ENCODE peak calls at places on chromosomes 2 and 18, in five cellular contexts. W is heart left ventricle, H is mesenchymal stem cell, D is left lung, J is esophagus squamous epithelium. T is an unnamed sample. For H3K27me3, the result is how much of the 10 kb centered on the place peaks cover.

GRCh38 chr2:31558401-31559295 is 22.1 kb downstream of the SRD5A2 start:
- DNase-seq in H (no peak), W (no peak), D (peak), J (no peak), T (no peak)

GRCh38 chr2:237304763-237305514 is 109.0 kb downstream of the COL6A3 start:
- DNase-seq in D (no peak), H (peak), J (no peak), W (no peak), T (no peak)

GRCh38 chr2:215290980-215291599 is 20.8 kb upstream of the ATIC start:
- DNase-seq in H (no peak), J (no peak), W (no peak), D (no peak), T (no peak)

GRCh38 chr2:46939596-46940359 is 24.2 kb upstream of the MCFD2 start:
- DNase-seq in H (peak), J (no peak), W (no peak), D (no peak), T (no peak)

GRCh38 chr2:114929225-114929624 is 486.8 kb downstream of the DPP10 start:
- DNase-seq in J (no peak), W (no peak), D (no peak), H (no peak), T (no peak)

GRCh38 chr2:220748875-220749479 is 823.1 kb downstream of the EPHA4 start:
- DNase-seq in D (no peak), W (no peak), J (no peak), H (no peak), T (no peak)

GRCh38 chr2:157404363-157404762 is 39.5 kb downstream of the CYTIP start:
- DNase-seq in H (no peak), D (no peak), W (no peak), J (no peak), T (no peak)

GRCh38 chr18:13447621-13448020 is 229.1 kb downstream of the LDLRAD4 start:
- DNase-seq in H (peak), D (no peak), J (no peak), W (peak), T (no peak)

GRCh38 chr18:62877448-62878221 is 162.3 kb downstream of the PHLPP1 start:
- DNase-seq in W (no peak), D (no peak), H (peak), J (no peak), T (peak)

GRCh38 chr2:23757686-23758433 is 169.1 kb downstream of the ATAD2B start:
- DNase-seq in W (no peak), D (no peak), H (peak), J (no peak), T (no peak)

GRCh38 chr18:27808678-27809077 is 368.3 kb downstream of the CDH2 start:
- DNase-seq in D (no peak), J (no peak), H (peak), W (no peak), T (no peak)

GRCh38 chr18:80170395-80171094 is 61.5 kb downstream of the ADNP2 start:
- DNase-seq in J (no peak), D (no peak), W (peak), H (no peak), T (no peak)

GRCh38 chr18:69259282-69259681 is 141.4 kb upstream of the DOK6 start:
- DNase-seq in H (no peak), W (no peak), J (no peak), D (no peak), T (no peak)

GRCh38 chr2:10514287-10514686 is 66.2 kb upstream of the ODC1 start:
- DNase-seq in W (no peak), J (no peak), H (no peak), D (no peak), T (no peak)

GRCh38 chr2:69890881-69891280 is 2.9 kb upstream of the SNRNP27 start:
- DNase-seq in J (no peak), H (no peak), D (no peak), W (no peak), T (no peak)

GRCh38 chr2:102449370-102449974 is 23.6 kb upstream of the SLC9A4 start:
- DNase-seq in W (no peak), D (no peak), J (no peak), H (peak), T (no peak)

GRCh38 chr2:240994161-240994896 is 4.1 kb upstream of the SNED1 start:
- DNase-seq in H (no peak), D (peak), W (no peak), J (no peak), T (no peak)

GRCh38 chr2:74457129-74457548 is 1.1 kb upstream of the WBP1 start:
- DNase-seq in J (no peak), H (no peak), D (no peak), W (no peak), T (no peak)

GRCh38 chr2:220077488-220077887 is 450.1 kb downstream of the SLC4A3 start:
- DNase-seq in W (no peak), D (no peak), J (no peak), H (peak), T (no peak)

GRCh38 chr2:102520009-102520408 is 47.0 kb downstream of the SLC9A4 start:
- DNase-seq in H (no peak), D (no peak), J (no peak), W (no peak), T (peak)

GRCh38 chr2:167181674-167182073 is 293.4 kb downstream of the XIRP2 start:
- DNase-seq in J (no peak), H (no peak), W (no peak), D (no peak), T (no peak)

GRCh38 chr18:61006687-61007224 is 326.5 kb upstream of the CDH20 start:
- DNase-seq in D (no peak), J (no peak), H (no peak), W (no peak), T (no peak)

GRCh38 chr2:58240595-58240937 is 559 bp downstream of the FANCL start:
- DNase-seq in W (no peak), J (no peak), D (no peak), H (no peak), T (no peak)

GRCh38 chr18:38362286-38362792 is 796.7 kb upstream of the CELF4 start:
- DNase-seq in H (no peak), D (no peak), W (no peak), J (no peak), T (no peak)

GRCh38 chr2:7515327-7515726 is 598.1 kb downstream of the RNF144A start:
- DNase-seq in J (no peak), D (no peak), W (no peak), H (no peak), T (no peak)

DNA sequence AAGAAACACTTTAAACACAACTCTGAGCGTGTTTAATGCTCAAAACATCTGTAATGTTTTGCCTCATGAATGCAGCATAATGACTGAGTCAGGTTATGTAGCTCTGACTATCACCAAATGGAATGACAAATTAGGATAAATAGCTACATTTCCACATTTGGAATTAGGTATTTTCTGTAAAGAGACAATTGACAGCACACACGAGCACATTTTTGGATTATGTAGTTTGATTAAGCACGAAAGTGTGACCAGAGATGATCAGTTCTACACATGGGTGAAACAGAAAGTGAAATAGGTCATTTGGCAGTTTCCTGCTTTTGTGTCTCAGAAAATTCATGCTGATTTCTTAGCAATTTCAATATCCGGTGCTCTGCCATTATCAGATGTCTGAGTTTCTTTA is 29.0 kb downstream of the LPIN1 start:
- DNase-seq in J (no peak), H (peak), W (no peak), D (no peak), T (no peak)
- H3K4me3 ChIP-seq in J (no peak), H (peak), W (no peak), D (no peak), T (no peak)

DNA sequence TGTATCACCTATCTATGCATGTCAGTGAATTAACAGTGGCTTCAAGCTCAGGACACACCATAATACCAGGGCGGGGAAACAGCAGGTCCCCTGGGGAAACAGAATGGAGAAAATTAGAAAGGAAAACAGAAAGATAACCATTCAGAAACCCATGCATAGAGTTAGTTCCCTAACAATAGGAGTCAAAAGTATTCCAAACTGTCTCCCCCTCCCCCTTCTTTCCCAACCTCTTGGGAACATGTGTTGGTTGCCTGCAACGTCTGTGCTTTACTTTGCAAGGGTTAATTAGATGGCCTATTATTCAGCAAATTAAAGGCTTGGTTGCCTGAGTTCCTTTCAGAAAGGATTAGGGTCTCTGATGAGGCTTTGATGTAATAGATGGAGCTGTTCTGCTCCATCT is 176.5 kb downstream of the MYO3B start:
- DNase-seq in D (no peak), H (no peak), J (no peak), W (no peak), T (no peak)
- H3K27me3 ChIP-seq in D (under half), H (under half), J (under half), W (under half), T (under half)

GRCh38 chr2:177263451-177264208 is 897 bp downstream of the NFE2L2 start:
- DNase-seq in H (peak), D (peak), W (peak), J (peak), T (no peak)

GRCh38 chr2:177261115-177261779 is 3.3 kb downstream of the NFE2L2 start:
- DNase-seq in J (no peak), D (no peak), W (no peak), H (peak), T (no peak)

GRCh38 chr2:177262137-177262536 is 2.4 kb downstream of the NFE2L2 start:
- DNase-seq in D (no peak), H (peak), W (no peak), J (no peak), T (no peak)

GRCh38 chr2:177264209-177264538 is 353 bp downstream of the NFE2L2 start:
- DNase-seq in W (no peak), J (no peak), H (no peak), D (no peak), T (no peak)

GRCh38 chr2:177262958-177263450 is 1.5 kb downstream of the NFE2L2 start:
- DNase-seq in H (peak), J (no peak), D (no peak), W (no peak), T (no peak)
- H3K27ac ChIP-seq in H (peak), J (peak), D (peak), W (peak), T (no peak)

DNA sequence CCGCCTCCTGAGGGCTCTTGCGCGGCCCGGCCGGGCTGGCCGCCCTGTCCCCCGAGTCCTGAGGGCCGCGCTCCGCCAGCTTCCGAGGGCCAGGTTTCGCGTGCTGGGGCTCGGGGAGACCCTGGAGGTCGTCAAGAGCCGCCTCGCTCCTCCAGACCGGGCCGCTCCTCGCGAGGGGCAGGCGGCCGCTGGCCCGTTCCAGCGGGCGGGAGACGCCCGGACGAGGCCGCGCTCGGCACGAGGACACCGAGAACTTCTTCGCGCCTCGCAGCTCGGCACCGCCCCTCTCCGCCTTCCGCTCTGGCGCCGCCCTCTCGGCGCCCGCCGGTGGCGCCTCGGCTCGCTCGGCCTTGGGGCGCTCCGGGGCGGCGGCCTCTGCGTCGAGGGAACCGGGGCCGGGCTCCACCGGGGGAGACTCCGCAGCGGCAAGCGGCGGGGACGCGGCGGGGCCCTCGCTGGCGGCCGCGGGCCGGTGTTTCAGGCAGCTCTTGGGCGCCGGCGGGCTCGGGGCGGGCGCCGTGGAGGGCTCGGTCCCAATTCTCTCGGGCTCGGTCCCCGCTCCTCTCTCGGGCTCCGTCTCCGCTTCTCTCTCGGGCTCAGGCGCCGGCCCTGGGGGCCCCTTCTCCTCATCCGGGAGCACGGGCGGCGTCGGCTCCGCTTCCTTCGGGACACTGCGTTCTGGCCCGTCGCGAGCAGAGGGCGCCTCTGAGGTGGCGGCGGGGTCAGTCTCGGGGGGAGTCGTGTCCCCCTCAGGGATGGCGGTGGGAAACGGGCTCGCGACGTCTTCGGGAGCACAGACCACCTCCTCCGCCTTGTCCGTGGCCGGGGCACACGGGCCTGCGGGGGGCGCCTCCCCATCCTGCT is 91.6 kb upstream of the MGAT4A start:
- DNase-seq in H (no peak), D (peak), J (no peak), W (peak), T (peak)
- H3K4me3 ChIP-seq in H (peak), D (peak), J (peak), W (peak), T (peak)

T was measured in iPS DF 6.9.